ENCODE peak calls at places on chromosomes 11 and 22, in six cellular contexts. V, U, H, E, A and O are unnamed samples.

GRCh38 chr22:17119481-17120202 is 1.5 kb downstream of the TMEM121B start:
- DNase-seq in V (no peak), U (peak), H (no peak), E (no peak), A (peak), O (no peak)

GRCh38 chr11:18853086-18853720 is 61.6 kb upstream of the PTPN5 start:
- DNase-seq in V (no peak), U (no peak), H (no peak), E (peak), A (peak), O (no peak)

GRCh38 chr11:126719740-126720139 is 280.8 kb downstream of the KIRREL3 start:
- DNase-seq in V (no peak), U (no peak), H (no peak), E (no peak), A (no peak), O (no peak)

GRCh38 chr11:115611343-115611742 is 107.1 kb upstream of the CADM1 start:
- DNase-seq in V (no peak), U (no peak), H (no peak), E (no peak), A (no peak), O (no peak)

GRCh38 chr11:8650401-8650990 is 32.0 kb downstream of the TRIM66 start:
- DNase-seq in V (no peak), U (no peak), H (no peak), E (peak), A (no peak), O (no peak)

GRCh38 chr11:124656759-124657627 is 16.5 kb downstream of the SIAE start:
- DNase-seq in V (no peak), U (no peak), H (no peak), E (no peak), A (peak), O (no peak)

GRCh38 chr11:11841121-11841604 is 609 bp upstream of the USP47 start:
- DNase-seq in V (no peak), U (no peak), H (peak), E (no peak), A (peak), O (no peak)

GRCh38 chr11:21485426-21485825 is 707.5 kb upstream of the ANO5 start:
- DNase-seq in V (no peak), U (no peak), H (no peak), E (no peak), A (no peak), O (no peak)

GRCh38 chr11:73413246-73413645 is 37.0 kb downstream of the RELT start:
- DNase-seq in V (no peak), U (no peak), H (no peak), E (no peak), A (no peak), O (no peak)

DNA sequence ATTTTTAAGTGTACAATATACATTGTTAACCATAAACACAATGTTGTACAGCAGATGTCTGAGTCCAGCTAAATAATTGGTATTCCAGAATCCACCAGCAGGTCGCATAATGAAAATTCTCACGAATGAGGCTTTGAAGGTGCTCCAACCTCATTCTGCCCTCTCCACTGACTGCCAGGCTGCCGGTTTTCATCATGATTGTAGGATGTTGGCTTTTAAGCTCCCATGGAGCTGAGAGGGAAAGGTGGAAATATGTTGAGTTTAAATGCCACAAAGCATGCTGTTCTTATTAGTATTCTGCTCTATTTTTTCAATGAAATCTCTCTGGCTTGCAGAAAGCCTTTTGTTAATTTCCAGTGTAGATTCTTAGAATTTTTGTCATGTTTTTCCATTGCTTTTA is 337.2 kb upstream of the DDI1 start:
- DNase-seq in V (no peak), U (no peak), H (no peak), E (no peak), A (peak), O (no peak)
- TF ChIP-seq CTCF in V (no peak), U (peak), H (no peak), E (no peak), A (peak), O (no peak)

DNA sequence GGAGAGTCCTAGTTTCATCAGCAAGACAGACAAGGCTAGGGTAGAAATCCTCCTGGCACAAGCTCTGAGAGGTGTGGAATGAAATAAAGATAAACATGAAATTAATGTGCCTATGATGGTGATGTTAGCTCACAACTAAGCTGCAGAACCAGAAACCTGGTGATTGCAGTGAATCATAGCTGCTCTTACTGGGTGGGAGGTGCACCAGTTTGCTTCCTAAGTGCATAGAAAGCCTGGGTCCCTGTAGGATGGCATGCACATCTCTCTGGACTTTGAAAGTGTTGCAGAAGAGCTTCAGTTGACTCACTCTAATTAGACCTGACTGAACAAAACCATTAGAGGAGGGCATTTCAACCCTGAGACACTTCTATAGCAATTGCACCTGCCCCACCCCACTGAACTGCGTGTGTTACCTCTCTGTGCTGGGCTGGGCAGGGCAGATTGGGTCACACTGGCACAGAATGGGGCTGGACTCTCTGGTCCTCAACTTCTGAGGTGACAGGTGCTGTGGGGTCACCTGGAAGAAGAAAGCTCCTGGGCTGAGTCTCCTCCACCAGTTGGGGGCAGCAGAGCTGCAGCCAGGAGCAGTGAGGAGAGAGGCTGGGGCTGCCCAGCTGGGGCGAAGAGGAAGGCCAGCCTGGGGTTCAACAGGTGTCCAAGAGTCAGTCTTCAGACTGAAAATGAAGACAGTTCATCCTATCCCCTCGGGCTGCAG is 57.9 kb downstream of the GGTLC2 start:
- DNase-seq in V (no peak), U (no peak), H (no peak), E (no peak), A (no peak), O (no peak)
- TF ChIP-seq CTCF in V (no peak), U (peak), H (no peak), E (peak), A (peak), O (peak)

GRCh38 chr11:64996710-64997380 is at the start of gene BATF2:
- DNase-seq in V (no peak), U (peak), H (peak), E (peak), A (peak), O (no peak)
- TF ChIP-seq CTCF in V (no peak), U (peak), H (peak), E (peak), A (peak), O (peak)

DNA sequence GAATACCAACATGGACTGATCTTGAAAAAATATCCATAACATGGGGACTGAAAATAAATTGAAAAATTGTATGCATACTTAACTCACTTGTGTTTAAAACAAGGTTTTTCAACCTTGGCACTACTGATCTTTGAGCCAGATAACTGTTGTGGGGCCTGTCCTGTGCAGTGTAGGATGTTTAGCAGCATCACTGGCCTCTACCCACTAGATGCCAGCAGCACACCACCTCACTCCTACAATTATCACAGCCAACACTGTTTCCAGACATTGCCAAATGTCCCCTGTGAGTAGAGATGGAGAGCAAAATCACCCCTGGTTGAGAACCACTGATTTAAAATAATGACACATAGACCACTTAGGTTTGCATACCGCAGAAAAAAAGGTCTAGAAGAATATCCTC is 45.0 kb upstream of the SLC1A2 start:
- DNase-seq in V (no peak), U (no peak), H (no peak), E (no peak), A (peak), O (no peak)
- TF ChIP-seq CTCF in V (no peak), U (peak), H (no peak), E (peak), A (peak), O (no peak)

DNA sequence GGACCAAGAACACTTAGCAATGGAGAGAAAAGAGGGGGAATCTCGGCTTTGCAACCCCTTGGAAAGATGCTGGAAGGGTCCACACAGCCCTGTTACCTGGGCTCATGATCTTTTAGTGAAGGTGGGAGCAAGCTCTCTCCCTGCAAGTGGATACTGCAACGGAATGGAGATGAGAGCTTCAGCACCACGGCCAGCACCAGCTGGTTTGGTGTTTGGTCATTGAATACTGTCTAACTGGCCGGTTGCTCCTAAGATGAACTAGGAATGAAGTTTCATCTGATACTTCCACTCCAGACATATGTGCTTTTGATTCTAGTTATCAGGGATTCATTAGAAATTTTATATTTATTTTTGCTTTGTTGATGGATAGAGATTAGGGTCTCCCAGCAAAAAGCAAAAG is 16.3 kb downstream of the HTR3A start:
- DNase-seq in V (no peak), U (peak), H (no peak), E (no peak), A (peak), O (no peak)
- TF ChIP-seq CTCF in V (no peak), U (no peak), H (no peak), E (no peak), A (no peak), O (no peak)

DNA sequence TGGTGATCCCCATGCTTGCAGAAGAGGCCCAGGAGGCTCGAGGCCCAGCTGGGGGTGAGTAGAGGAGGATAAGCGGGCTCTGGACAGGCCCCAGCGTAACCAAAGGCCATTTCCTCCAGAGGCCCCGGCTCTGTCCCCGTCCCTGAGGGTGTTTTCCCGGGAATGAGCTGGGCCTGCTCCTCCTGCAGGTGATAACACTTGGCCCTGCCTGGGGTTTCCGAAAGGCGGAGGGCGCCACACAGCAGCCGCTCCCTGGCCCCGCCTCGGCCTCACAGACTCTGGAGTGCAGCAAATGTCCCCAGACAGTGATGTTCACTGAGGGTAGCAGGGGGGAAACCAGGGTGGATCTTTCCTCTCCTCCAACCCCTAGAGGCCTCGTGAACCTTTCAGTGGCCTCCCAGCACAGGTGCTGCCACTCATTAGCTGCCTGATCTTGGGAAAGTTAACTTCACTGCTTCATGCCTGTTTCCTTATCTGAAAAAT is 10.5 kb upstream of the MGAT3 start:
- DNase-seq in V (no peak), U (no peak), H (no peak), E (no peak), A (no peak), O (peak)
- TF ChIP-seq CTCF in V (no peak), U (no peak), H (no peak), E (no peak), A (no peak), O (no peak)

GRCh38 chr11:76047231-76047630 is 159.1 kb downstream of the WNT11 start:
- DNase-seq in V (no peak), U (no peak), H (no peak), E (no peak), A (no peak), O (no peak)
- TF ChIP-seq CTCF in V (no peak), U (no peak), H (no peak), E (no peak), A (no peak), O (no peak)

GRCh38 chr11:9982127-9982795 is 311.8 kb downstream of the SBF2 start:
- DNase-seq in V (no peak), U (no peak), H (no peak), E (no peak), A (no peak), O (no peak)
- TF ChIP-seq CTCF in V (no peak), U (no peak), H (no peak), E (no peak), A (no peak), O (no peak)